ENCODE peak calls at places on chromosomes 11 and 22, in nine cellular contexts. L is stomach; Q is HuH-7.5; D is D341Med; B is AG09309; R is adipocyte; U is kidney glomerular epithelial cell; Z is stimulated activated CD4-positive, alpha-beta T cell treated with anti-CD3 and anti-CD28 coated beads, Interleukin-1b, Interleukin-23, amount 100 ng/mL, for 1 hour; W is central memory CD4-positive, alpha-beta T cell. T is an unnamed sample.

GRCh38 chr11:116176484-116177005 is 596.2 kb downstream of the BUD13 start:
- DNase-seq in L (no peak), Q (no peak), D (no peak), B (no peak), R (no peak), U (no peak), Z (no peak), W (no peak), T (no peak)

GRCh38 chr11:69306821-69307220 is 12.9 kb downstream of the MYEOV start:
- DNase-seq in L (no peak), Q (no peak), D (no peak), B (no peak), R (no peak), U (no peak), Z (no peak), W (no peak), T (no peak)

GRCh38 chr22:21866821-21867527 is 471 bp downstream of the MAPK1 start:
- DNase-seq in L (peak; percentile 29), Q (no peak), D (peak; percentile 72), B (no peak), R (peak; percentile 67), U (no peak), Z (no peak), W (no peak), T (no peak)

GRCh38 chr11:3154001-3154599 is 11.0 kb downstream of the OSBPL5 start:
- DNase-seq in L (no peak), Q (no peak), D (no peak), B (no peak), R (no peak), U (no peak), Z (no peak), W (no peak), T (no peak)

GRCh38 chr11:67120881-67121710 is 2.0 kb downstream of the KDM2A start:
- DNase-seq in L (peak; percentile 45), Q (no peak), D (no peak), B (no peak), R (peak; percentile 71), U (no peak), Z (no peak), W (no peak), T (no peak)

GRCh38 chr22:36769541-36769940 is 6.4 kb downstream of the IFT27 start:
- DNase-seq in L (no peak), Q (no peak), D (no peak), B (no peak), R (no peak), U (no peak), Z (no peak), W (no peak), T (no peak)

GRCh38 chr11:63508009-63508408 is 2.1 kb downstream of the LGALS12 start:
- DNase-seq in L (peak; percentile 77), Q (peak; percentile 94), D (peak; percentile 46), B (no peak), R (peak; percentile 22), U (no peak), Z (no peak), W (no peak), T (no peak)

GRCh38 chr11:111676878-111677585 is 74.8 kb downstream of the SIK2 start:
- DNase-seq in L (no peak), Q (no peak), D (no peak), B (no peak), R (peak; percentile 55), U (peak; percentile 81), Z (no peak), W (no peak), T (peak; percentile 10)

GRCh38 chr22:26979294-26979693 is 321.9 kb downstream of the MIAT start:
- DNase-seq in L (no peak), Q (no peak), D (no peak), B (no peak), R (no peak), U (no peak), Z (no peak), W (no peak), T (no peak)

GRCh38 chr11:112949781-112950575 is 11.2 kb upstream of the NCAM1 start:
- DNase-seq in L (no peak), Q (no peak), D (no peak), B (no peak), R (no peak), U (no peak), Z (no peak), W (no peak), T (no peak)

GRCh38 chr11:87038235-87038960 is 664 bp downstream of the TMEM135 start:
- DNase-seq in L (no peak), Q (no peak), D (peak; percentile 15), B (no peak), R (peak; percentile 29), U (no peak), Z (no peak), W (no peak), T (no peak)